ENCODE peak calls at places on chromosomes 16 and 17, in five cellular contexts. B, A, U, L and I are unnamed samples.

GRCh38 chr16:4111748-4112696 is 4.2 kb downstream of the ADCY9 start:
- DNase-seq in B (no peak), A (peak; percentile 35), U (no peak), L (no peak), I (peak; percentile 16)

GRCh38 chr17:9790889-9791876 is at the start of gene DHRS7C:
- DNase-seq in B (no peak), A (no peak), U (no peak), L (no peak), I (no peak)

GRCh38 chr16:85028638-85029412 is 1.2 kb downstream of the KIAA0513 start:
- DNase-seq in B (peak; percentile 50), A (peak; percentile 83), U (peak; percentile 52), L (no peak), I (no peak)

GRCh38 chr17:4375039-4375748 is 8.7 kb upstream of the UBE2G1 start:
- DNase-seq in B (peak; percentile 73), A (no peak), U (no peak), L (no peak), I (no peak)

GRCh38 chr17:57406131-57406980 is 150.0 kb downstream of the MSI2 start:
- DNase-seq in B (no peak), A (peak; percentile 57), U (no peak), L (peak; percentile 38), I (no peak)

GRCh38 chr16:85970016-85970711 is 71.2 kb downstream of the IRF8 start:
- DNase-seq in B (no peak), A (no peak), U (no peak), L (no peak), I (no peak)

GRCh38 chr17:28290703-28291102 is 28.3 kb upstream of the TMEM97 start:
- DNase-seq in B (no peak), A (no peak), U (no peak), L (no peak), I (no peak)

GRCh38 chr17:78923660-78924453 is 1.3 kb downstream of the TIMP2 start:
- DNase-seq in B (peak; percentile 75), A (peak; percentile 75), U (peak; percentile 64), L (peak; percentile 81), I (no peak)

GRCh38 chr16:46658925-46659324 is 30.1 kb downstream of the VPS35 start:
- DNase-seq in B (peak; percentile 56), A (no peak), U (peak; percentile 78), L (no peak), I (no peak)

GRCh38 chr17:75828741-75829140 is 15.5 kb downstream of the UNC13D start:
- DNase-seq in B (no peak), A (no peak), U (no peak), L (no peak), I (no peak)

GRCh38 chr16:69105501-69106361 is at the start of gene HAS3:
- DNase-seq in B (peak; percentile 78), A (peak; percentile 82), U (peak; percentile 60), L (peak; percentile 86), I (peak; percentile 54)

GRCh38 chr17:80428363-80428762 is 13.4 kb downstream of the ENDOV start:
- DNase-seq in B (no peak), A (no peak), U (no peak), L (no peak), I (no peak)

GRCh38 chr17:55644346-55644745 is 78.3 kb downstream of the TMEM100 start:
- DNase-seq in B (no peak), A (no peak), U (no peak), L (no peak), I (no peak)

GRCh38 chr16:55811811-55812210 is 21.1 kb downstream of the CES1 start:
- DNase-seq in B (no peak), A (no peak), U (no peak), L (no peak), I (no peak)

GRCh38 chr16:67697407-67697806 is 21.7 kb downstream of the GFOD2 start:
- DNase-seq in B (no peak), A (no peak), U (no peak), L (no peak), I (no peak)

GRCh38 chr16:65876200-65876498 is 490.3 kb upstream of the CDH5 start:
- DNase-seq in B (no peak), A (no peak), U (no peak), L (no peak), I (no peak)

GRCh38 chr16:17359778-17360177 is 111.0 kb downstream of the XYLT1 start:
- DNase-seq in B (no peak), A (peak; percentile 51), U (no peak), L (no peak), I (no peak)

GRCh38 chr16:88638323-88639230 is at the start of gene IL17C:
- DNase-seq in B (no peak), A (peak; percentile 45), U (peak; percentile 44), L (no peak), I (no peak)

GRCh38 chr17:67666028-67666427 is 51.7 kb upstream of the NOL11 start:
- DNase-seq in B (no peak), A (no peak), U (no peak), L (no peak), I (no peak)

GRCh38 chr16:11079657-11080187 is 135.4 kb downstream of the CLEC16A start:
- DNase-seq in B (no peak), A (peak; percentile 89), U (no peak), L (no peak), I (peak; percentile 79)

GRCh38 chr16:83682126-83682857 is 125.5 kb upstream of the HSBP1 start:
- DNase-seq in B (no peak), A (peak; percentile 82), U (no peak), L (no peak), I (peak; percentile 93)

GRCh38 chr16:58197314-58198012 is 443 bp downstream of the CSNK2A2 start:
- DNase-seq in B (peak; percentile 41), A (no peak), U (peak; percentile 54), L (peak; percentile 63), I (no peak)

GRCh38 chr17:42286411-42287295 is 1.6 kb upstream of the STAT5A start:
- DNase-seq in B (no peak), A (no peak), U (no peak), L (no peak), I (no peak)